ENCODE peak calls at places on chromosomes 4 and X, in four cellular contexts. I is H1, F is tibial artery, Y is mammary epithelial cell. K is an unnamed sample. For H3K4me1, the result is how much of the 10 kb centered on the place peaks cover.

GRCh38 chr4:60744767-60745166 is 455.4 kb upstream of the ADGRL3 start:
- DNase-seq in I (no peak), Y (peak), F (no peak), K (no peak)

GRCh38 chrX:20139966-20140365 is 1.7 kb downstream of the EIF1AX start:
- DNase-seq in F (no peak), Y (peak), I (no peak), K (no peak)

GRCh38 chrX:39613508-39613921 is 484.2 kb downstream of the BCOR start:
- DNase-seq in I (peak), Y (peak), F (no peak), K (peak)

GRCh38 chr4:173499568-173500535 is 30.2 kb downstream of the HAND2 start:
- DNase-seq in F (no peak), I (peak), Y (no peak), K (no peak)

GRCh38 chrX:122272011-122272410 is 912.1 kb upstream of the GRIA3 start:
- DNase-seq in F (no peak), Y (no peak), I (no peak), K (no peak)

GRCh38 chrX:30816079-30816478 is 73.0 kb downstream of the TAB3 start:
- DNase-seq in Y (no peak), F (no peak), I (no peak), K (no peak)

GRCh38 chr4:128768373-128768996 is 41.0 kb upstream of the JADE1 start:
- DNase-seq in Y (no peak), I (no peak), F (no peak), K (no peak)

GRCh38 chrX:50470103-50471031 is at the start of gene DGKK:
- DNase-seq in Y (no peak), I (peak), F (no peak), K (no peak)

GRCh38 chrX:131795442-131796229 is 227.5 kb upstream of the STK26 start:
- DNase-seq in I (no peak), F (no peak), Y (no peak), K (no peak)

GRCh38 chrX:72126539-72127140 is 5.1 kb downstream of the RTL5 start:
- DNase-seq in Y (peak), I (peak), F (peak), K (peak)

GRCh38 chrX:72124540-72125201 is 7.0 kb downstream of the RTL5 start:
- DNase-seq in F (no peak), Y (no peak), I (no peak), K (no peak)

GRCh38 chrX:72127332-72127731 is 4.4 kb downstream of the RTL5 start:
- DNase-seq in Y (no peak), I (no peak), F (no peak), K (no peak)

GRCh38 chrX:72125331-72126047 is 6.2 kb downstream of the RTL5 start:
- DNase-seq in Y (no peak), I (no peak), F (no peak), K (no peak)

GRCh38 chrX:72126048-72126415 is 5.7 kb downstream of the RTL5 start:
- DNase-seq in I (no peak), F (no peak), Y (peak), K (no peak)
- H3K4me1 ChIP-seq in I (under half), F (half or more), Y (under half), K (under half)

GRCh38 chrX:75155454-75155829 is 641 bp downstream of the ABCB7 start:
- DNase-seq in F (no peak), I (no peak), Y (peak), K (no peak)

GRCh38 chrX:75156537-75156945 is 458 bp upstream of the ABCB7 start:
- DNase-seq in F (no peak), I (no peak), Y (peak), K (no peak)

GRCh38 chrX:75155830-75156525 is at the start of gene ABCB7:
- DNase-seq in F (peak), I (peak), Y (peak), K (peak)

GRCh38 chrX:75151828-75152592 is 4.1 kb downstream of the ABCB7 start:
- DNase-seq in I (no peak), Y (no peak), F (no peak), K (no peak)

GRCh38 chrX:75154871-75155270 is 1.2 kb downstream of the ABCB7 start:
- DNase-seq in F (no peak), Y (no peak), I (no peak), K (no peak)
- H3K27ac ChIP-seq in F (no peak), Y (no peak), I (no peak), K (no peak)

DNA sequence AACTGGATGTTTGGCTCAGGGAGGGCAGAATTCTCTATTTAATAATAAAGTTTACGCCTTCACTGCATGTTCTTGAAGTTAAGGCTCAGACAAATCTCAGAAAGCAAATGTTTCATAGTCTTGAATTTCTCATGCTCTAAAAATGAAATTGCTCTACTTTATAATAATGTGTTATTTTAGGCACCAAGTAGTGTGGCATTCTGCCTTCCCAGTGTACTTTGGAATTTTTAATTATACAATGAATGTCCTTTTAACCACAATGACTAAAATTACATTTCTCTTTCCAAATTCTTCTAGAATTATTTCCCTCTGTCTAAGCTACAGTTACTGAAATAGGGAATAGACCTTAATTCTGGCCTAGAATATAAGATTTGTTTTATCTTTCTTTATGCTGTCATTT is 97.9 kb upstream of the PDE5A start:
- DNase-seq in I (no peak), Y (no peak), F (no peak), K (no peak)
- H3K4me1 ChIP-seq in I (under half), Y (under half), F (half or more), K (under half)

GRCh38 chr4:48016141-48017107 is at the start of the genes CNGA1 and NIPAL1:
- DNase-seq in I (peak), Y (peak), F (peak), K (peak)
- H3K27ac ChIP-seq in I (no peak), Y (peak), F (peak), K (peak)

GRCh38 chr4:7212101-7212674 is 19.9 kb downstream of the SORCS2 start:
- DNase-seq in F (no peak), I (no peak), Y (no peak), K (no peak)
- H3K4me1 ChIP-seq in F (under half), I (under half), Y (under half), K (under half)

DNA sequence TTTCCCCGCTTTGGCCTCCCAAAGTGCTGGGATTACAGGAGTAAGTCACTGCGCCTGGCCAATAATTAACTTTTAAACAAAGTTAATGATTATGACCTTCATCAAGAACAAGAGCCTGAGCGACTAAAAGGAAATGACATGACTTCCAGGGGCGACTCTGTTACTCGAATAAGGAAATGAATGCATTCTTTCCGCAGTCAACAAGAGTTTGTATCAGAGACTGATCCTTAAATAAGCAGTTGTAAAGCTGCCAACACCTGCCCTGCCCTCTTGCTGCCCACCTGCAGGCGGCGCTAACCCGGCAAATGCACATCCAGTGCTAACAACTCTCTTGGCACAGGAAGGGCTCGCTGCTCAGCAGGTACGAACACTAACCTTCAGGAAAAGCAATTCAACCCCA is 27.3 kb downstream of the WDR1 start:
- DNase-seq in Y (no peak), I (no peak), F (no peak), K (peak)
- H3K27ac ChIP-seq in Y (peak), I (no peak), F (no peak), K (peak)

GRCh38 chr4:15778191-15778741 is at the start of gene CD38:
- DNase-seq in I (peak), F (peak), Y (no peak), K (peak)
- H3K4me1 ChIP-seq in I (under half), F (under half), Y (under half), K (under half)